ENCODE peak calls at places on chromosomes 7 and 10, in ten cellular contexts. V is glomerular endothelial cell, P is hepatic stellate cell, C is substantia nigra, O is HFFc6, D is ecto neural progenitor cell, U is T-cell, N is HS-5, F is Daoy, X is cardiac fibroblast. Z is an unnamed sample.

GRCh38 chr7:158731761-158732160 is 27.2 kb upstream of the NCAPG2 start:
- DNase-seq in F (no peak), X (no peak), U (no peak), O (no peak), P (no peak), C (no peak), D (no peak), N (no peak), V (no peak), Z (no peak)

GRCh38 chr10:4506087-4506486 is 319.9 kb upstream of the AKR1E2 start:
- DNase-seq in C (no peak), V (no peak), N (no peak), P (peak; percentile 17), O (no peak), F (no peak), X (peak; percentile 39), U (no peak), D (no peak), Z (no peak)

GRCh38 chr10:95031659-95032058 is 37.6 kb downstream of the CYP2C8 start:
- DNase-seq in O (no peak), P (no peak), U (no peak), D (no peak), C (no peak), N (no peak), F (no peak), X (no peak), V (no peak), Z (no peak)

GRCh38 chr10:73653701-73654100 is 2.1 kb downstream of the SYNPO2L start:
- DNase-seq in N (no peak), F (peak; percentile 16), U (no peak), P (no peak), V (no peak), O (no peak), X (no peak), C (no peak), D (no peak), Z (peak; percentile 70)

GRCh38 chr10:88477343-88478085 is 105.6 kb downstream of the RNLS start:
- DNase-seq in U (no peak), O (no peak), V (no peak), C (no peak), N (no peak), F (no peak), D (no peak), P (no peak), X (peak; percentile 39), Z (no peak)

GRCh38 chr10:86222687-86223086 is 143.9 kb downstream of the GRID1 start:
- DNase-seq in D (no peak), U (no peak), O (no peak), N (no peak), F (no peak), V (no peak), C (no peak), X (no peak), P (no peak), Z (no peak)

GRCh38 chr10:93030409-93030808 is 30.2 kb upstream of the CYP26C1 start:
- DNase-seq in P (peak; percentile 64), V (no peak), F (peak; percentile 29), C (no peak), X (peak; percentile 81), O (peak; percentile 77), U (no peak), N (no peak), D (no peak), Z (peak; percentile 67)

GRCh38 chr10:29628912-29629526 is 5.8 kb downstream of the SVIL start:
- DNase-seq in D (no peak), F (no peak), V (no peak), C (no peak), N (no peak), X (no peak), P (no peak), U (no peak), O (no peak), Z (no peak)

Z was measured in myocyte.